ENCODE peak calls at places on chromosome 1, in six cellular contexts. X is cardiac fibroblast; A is NB4; K is activated naive CD8-positive, alpha-beta T cell treated with anti-CD3 and anti-CD28 coated beads, Interleukin-2, amount 50 U/mL, for 24 hours; B is stimulated activated CD8-positive, alpha-beta memory T cell treated with anti-CD3 and anti-CD28 coated beads, Interleukin-15, amount 100 ng/mL, for 1 hour; N is midbrain. W is an unnamed sample.

GRCh38 chr1:113995382-113995781 is 16.1 kb downstream of the OLFML3 start:
- DNase-seq in X (no peak), A (no peak), K (no peak), B (no peak), N (no peak), W (no peak)

GRCh38 chr1:69911301-69911801 is 294.0 kb downstream of the LRRC40 start:
- DNase-seq in X (peak; percentile 94), A (peak; percentile 58), K (no peak), B (no peak), N (no peak), W (no peak)

GRCh38 chr1:15755643-15756040 is 3.0 kb upstream of the FBLIM1 start:
- DNase-seq in X (no peak), A (no peak), K (no peak), B (no peak), N (no peak), W (no peak)

GRCh38 chr1:230857077-230857476 is 11.2 kb downstream of the C1orf198 start:
- DNase-seq in X (peak; percentile 34), A (no peak), K (no peak), B (no peak), N (peak; percentile 74), W (no peak)

GRCh38 chr1:43272576-43273571 is 3.1 kb downstream of the TMEM125 start:
- DNase-seq in X (no peak), A (no peak), K (no peak), B (no peak), N (no peak), W (no peak)

GRCh38 chr1:226568077-226568831 is 19.7 kb downstream of the STUM start:
- DNase-seq in X (no peak), A (peak; percentile 32), K (no peak), B (no peak), N (peak; percentile 5), W (no peak)

GRCh38 chr1:61080408-61081134 is 1.8 kb upstream of the NFIA start:
- DNase-seq in X (no peak), A (no peak), K (no peak), B (no peak), N (no peak), W (no peak)

GRCh38 chr1:2212542-2213491 is 15.3 kb upstream of the SKI start:
- DNase-seq in X (peak; percentile 99), A (no peak), K (peak; percentile 46), B (no peak), N (peak; percentile 80), W (no peak)

GRCh38 chr1:6800728-6801127 is 15.5 kb downstream of the CAMTA1 start:
- DNase-seq in X (peak; percentile 72), A (peak; percentile 22), K (no peak), B (no peak), N (no peak), W (no peak)

GRCh38 chr1:3380465-3380864 is 74.0 kb upstream of the ARHGEF16 start:
- DNase-seq in X (no peak), A (no peak), K (no peak), B (no peak), N (no peak), W (no peak)

GRCh38 chr1:85611390-85611789 is 30.8 kb downstream of the CCN1 start:
- DNase-seq in X (peak; percentile 92), A (no peak), K (no peak), B (no peak), N (no peak), W (no peak)

GRCh38 chr1:173894189-173894588 is 22.9 kb downstream of the SERPINC1 start:
- DNase-seq in X (no peak), A (no peak), K (no peak), B (no peak), N (no peak), W (no peak)

W was measured in central memory CD8-positive, alpha-beta T cell.